ENCODE peak calls at places on chromosome 1, in eight cellular contexts. O is choroid plexus epithelial cell, L is GM12864, D is Calu3, Z is endothelial cell, M is activated T-cell treated with anti-CD3 and anti-CD28 coated beads for 24 hours, P is HEK293T, Q is GM12892. B is an unnamed sample.

GRCh38 chr1:210049616-210050015 is 111.6 kb downstream of the SYT14 start:
- DNase-seq in D (no peak), Q (no peak), Z (no peak), P (no peak), L (no peak), O (no peak), M (no peak), B (no peak)

GRCh38 chr1:44515416-44515815 is 110.4 kb downstream of the RNF220 start:
- DNase-seq in Z (no peak), Q (no peak), P (no peak), L (no peak), M (no peak), O (no peak), D (no peak), B (peak; percentile 74)

GRCh38 chr1:153793261-153793972 is 18.2 kb downstream of the SLC27A3 start:
- DNase-seq in L (no peak), D (no peak), M (no peak), O (no peak), P (no peak), Q (no peak), Z (no peak), B (no peak)

GRCh38 chr1:24189528-24189927 is 2.4 kb upstream of the IFNLR1 start:
- DNase-seq in D (no peak), P (no peak), O (no peak), Z (no peak), Q (peak; percentile 30), M (no peak), L (peak; percentile 86), B (no peak)

GRCh38 chr1:109213824-109214693 is at the start of gene SARS1:
- DNase-seq in Q (peak; percentile 82), M (peak; percentile 85), Z (peak; percentile 91), L (peak; percentile 36), P (peak; percentile 99), D (peak; percentile 87), O (peak; percentile 86), B (peak; percentile 80)

GRCh38 chr1:41319803-41320711 is 41.2 kb upstream of the FOXO6 start:
- DNase-seq in L (no peak), Z (no peak), P (no peak), Q (no peak), M (no peak), O (no peak), D (no peak), B (no peak)

GRCh38 chr1:180594723-180595122 is 36.0 kb downstream of the OVAAL start:
- DNase-seq in D (no peak), P (no peak), M (no peak), Z (no peak), L (no peak), Q (no peak), O (no peak), B (no peak)

GRCh38 chr1:51906306-51907078 is 28.0 kb upstream of the NRDC start:
- DNase-seq in Z (no peak), Q (no peak), D (no peak), P (no peak), O (peak; percentile 49), L (no peak), M (no peak), B (peak; percentile 66)

GRCh38 chr1:28326980-28327379 is 1.9 kb upstream of the MED18 start:
- DNase-seq in L (no peak), D (no peak), Q (no peak), M (no peak), O (no peak), P (no peak), Z (no peak), B (no peak)

GRCh38 chr1:78490861-78491310 is at the start of gene PTGFR:
- DNase-seq in D (peak; percentile 46), O (peak; percentile 21), L (no peak), M (no peak), Q (no peak), P (peak; percentile 51), Z (peak; percentile 44), B (peak; percentile 27)

GRCh38 chr1:167795810-167796740 is 74.3 kb downstream of the MPZL1 start:
- DNase-seq in L (no peak), D (no peak), Q (no peak), P (no peak), M (no peak), Z (peak; percentile 30), O (peak; percentile 71), B (peak; percentile 35)